ENCODE peak calls at places on chromosomes 7 and 10, in five cellular contexts. K is GM12878, T is endodermal cell, W is prostate gland, O is GM10248. X is an unnamed sample.

GRCh38 chr7:2821161-2821841 is 22.8 kb downstream of the GNA12 start:
- DNase-seq in W (no peak), T (peak; percentile 76), O (peak; percentile 65), K (peak; percentile 53), X (peak; percentile 61)

GRCh38 chr7:12207046-12207445 is 4.0 kb upstream of the TMEM106B start:
- DNase-seq in K (no peak), T (no peak), O (no peak), W (no peak), X (no peak)

GRCh38 chr10:110008518-110009339 is 945 bp downstream of the ADD3 start:
- DNase-seq in W (peak; percentile 56), K (no peak), T (peak; percentile 73), O (no peak), X (peak; percentile 35)

GRCh38 chr10:7529638-7530037 is 118.8 kb upstream of the SFMBT2 start:
- DNase-seq in T (peak; percentile 83), W (peak; percentile 21), O (no peak), K (no peak), X (no peak)

GRCh38 chr7:108026647-108027046 is 23.7 kb upstream of the LAMB1 start:
- DNase-seq in K (no peak), T (no peak), W (no peak), O (no peak), X (no peak)

GRCh38 chr7:155948423-155948822 is 136.2 kb upstream of the SHH start:
- DNase-seq in T (peak; percentile 34), W (no peak), O (no peak), K (no peak), X (no peak)

GRCh38 chr10:77187376-77187999 is 450.1 kb downstream of the KCNMA1 start:
- DNase-seq in W (no peak), T (no peak), O (no peak), K (no peak), X (no peak)

GRCh38 chr7:35003679-35004278 is 33.5 kb downstream of the DPY19L1 start:
- DNase-seq in W (peak; percentile 8), O (no peak), K (no peak), T (peak; percentile 62), X (no peak)

GRCh38 chr10:65358565-65358964 is 1567.3 kb upstream of the LRRTM3 start:
- DNase-seq in O (peak; percentile 2), T (peak; percentile 69), K (no peak), W (no peak), X (peak; percentile 2)

GRCh38 chr7:13042605-13043236 is 355.3 kb downstream of the ARL4A start:
- DNase-seq in W (no peak), O (no peak), T (no peak), K (no peak), X (no peak)

GRCh38 chr7:128853691-128854298 is 8.9 kb upstream of the ATP6V1F start:
- DNase-seq in K (no peak), W (no peak), O (no peak), T (no peak), X (no peak)

GRCh38 chr7:13291010-13291409 is 603.6 kb downstream of the ARL4A start:
- DNase-seq in O (no peak), T (no peak), K (no peak), W (no peak), X (no peak)

GRCh38 chr7:127239814-127240213 is 12.9 kb downstream of the GRM8 start:
- DNase-seq in T (peak; percentile 73), W (no peak), K (no peak), O (no peak), X (no peak)

GRCh38 chr7:17646181-17646956 is 293.9 kb downstream of the SNX13 start:
- DNase-seq in O (no peak), T (no peak), K (no peak), W (no peak), X (no peak)

GRCh38 chr7:116554436-116554835 is 29.6 kb downstream of the CAV1 start:
- DNase-seq in W (no peak), O (no peak), T (no peak), K (no peak), X (no peak)

GRCh38 chr7:95436407-95436806 is 1.6 kb upstream of the PON2 start:
- DNase-seq in W (no peak), O (no peak), K (no peak), T (no peak), X (no peak)

GRCh38 chr7:74040101-74040790 is 12.3 kb downstream of the ELN start:
- DNase-seq in T (no peak), O (no peak), K (no peak), W (no peak), X (no peak)

GRCh38 chr10:14598809-14599764 is 175.6 kb downstream of the FAM107B start:
- DNase-seq in K (no peak), T (no peak), O (no peak), W (no peak), X (no peak)

GRCh38 chr7:83162402-83163256 is at the start of gene PCLO:
- DNase-seq in O (peak; percentile 54), W (peak; percentile 87), K (no peak), T (peak; percentile 98), X (peak; percentile 61)

GRCh38 chr10:124152781-124153600 is 59.6 kb upstream of the CHST15 start:
- DNase-seq in K (peak; percentile 65), T (peak; percentile 88), O (peak; percentile 66), W (peak; percentile 54), X (peak; percentile 59)

GRCh38 chr7:30433082-30433481 is 45.5 kb downstream of the NOD1 start:
- DNase-seq in O (no peak), W (peak; percentile 62), K (no peak), T (peak; percentile 75), X (no peak)

GRCh38 chr7:131721660-131722059 is 165.2 kb upstream of the PODXL start:
- DNase-seq in T (no peak), W (no peak), K (no peak), O (no peak), X (no peak)

GRCh38 chr10:100489388-100489787 is 26.6 kb downstream of the WNT8B start:
- DNase-seq in T (no peak), O (no peak), K (no peak), W (no peak), X (no peak)

GRCh38 chr10:14604181-14605142 is 170.2 kb downstream of the FAM107B start:
- DNase-seq in O (peak; percentile 84), K (no peak), W (peak; percentile 82), T (peak; percentile 76), X (peak; percentile 91)

GRCh38 chr10:21368022-21368582 is 157.4 kb downstream of the SKIDA1 start:
- DNase-seq in O (peak; percentile 45), K (no peak), T (no peak), W (no peak), X (peak; percentile 27)

GRCh38 chr10:86180861-86181260 is 185.7 kb downstream of the GRID1 start:
- DNase-seq in W (no peak), O (no peak), T (peak; percentile 26), K (no peak), X (no peak)

GRCh38 chr7:70380315-70381027 is 751.5 kb upstream of the GALNT17 start:
- DNase-seq in W (no peak), K (no peak), T (no peak), O (no peak), X (no peak)

GRCh38 chr10:50610364-50610763 is 13.4 kb downstream of the SGMS1 start:
- DNase-seq in K (no peak), W (no peak), T (no peak), O (no peak), X (no peak)

GRCh38 chr7:42285383-42285824 is 48.4 kb upstream of the GLI3 start:
- DNase-seq in W (no peak), K (no peak), T (no peak), O (no peak), X (no peak)

GRCh38 chr7:149865437-149865836 is 8.3 kb upstream of the ATP6V0E2 start:
- DNase-seq in T (peak; percentile 42), K (no peak), O (no peak), W (no peak), X (no peak)

GRCh38 chr7:33742999-33743587 is 162.2 kb upstream of the BMPER start:
- DNase-seq in W (no peak), K (no peak), O (no peak), T (no peak), X (no peak)

GRCh38 chr7:1448958-1449357 is 10.3 kb downstream of the MICALL2 start:
- DNase-seq in K (no peak), O (no peak), W (no peak), T (no peak), X (no peak)
- TF ChIP-seq CTCF in K (no peak), O (no peak), W (no peak), T (peak; percentile 31), X (no peak)

DNA sequence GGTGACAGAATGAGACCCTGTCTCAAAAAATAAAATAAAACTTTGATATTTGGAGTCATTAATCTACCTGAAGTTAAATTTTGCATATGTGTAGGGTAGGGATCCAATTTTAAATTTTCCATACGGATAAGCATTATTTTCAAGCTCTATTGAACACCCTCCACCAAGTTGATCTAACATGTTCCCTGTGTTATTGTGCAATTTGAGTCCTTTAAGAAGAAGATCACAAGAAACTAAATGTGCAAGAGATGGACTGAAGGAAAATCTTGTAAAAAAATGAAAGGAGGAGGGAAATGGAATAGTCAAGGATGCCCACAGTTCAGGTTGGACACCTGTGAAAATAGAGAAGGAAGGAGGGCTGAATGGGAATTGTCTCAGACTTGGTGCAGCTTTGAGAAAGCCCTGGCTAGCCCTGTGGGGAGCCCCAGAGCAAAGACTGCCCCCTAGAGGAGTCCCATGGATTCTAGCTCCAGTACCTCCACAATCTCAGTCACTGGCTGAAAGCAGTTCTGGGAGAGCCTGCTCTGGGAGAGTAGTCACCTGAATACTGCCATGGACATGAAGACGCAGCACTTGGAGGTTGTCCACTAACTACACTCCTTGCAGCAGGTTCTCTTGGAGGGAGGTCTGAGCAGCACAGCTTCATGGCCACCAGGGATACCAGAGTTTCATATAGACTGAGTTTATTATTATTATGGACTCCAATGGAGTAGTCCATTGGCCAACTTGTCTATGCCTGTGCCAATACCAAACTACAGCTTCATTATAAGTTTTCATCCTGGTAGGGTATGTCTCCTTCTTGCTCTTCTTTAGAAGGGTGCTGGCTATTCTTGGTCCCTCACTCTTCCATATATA is 5.7 kb upstream of the TIAL1 start:
- DNase-seq in W (no peak), K (no peak), T (peak; percentile 77), O (peak; percentile 43), X (peak; percentile 42)
- TF ChIP-seq CTCF in W (no peak), K (peak; percentile 69), T (peak; percentile 74), O (peak; percentile 59), X (peak; percentile 40)

GRCh38 chr10:116827214-116827671 is 22.1 kb upstream of the ENO4 start:
- DNase-seq in K (no peak), W (no peak), O (no peak), T (peak; percentile 57), X (no peak)
- TF ChIP-seq CTCF in K (peak; percentile 19), W (no peak), O (no peak), T (peak; percentile 60), X (no peak)

GRCh38 chr7:50426280-50427045 is 23.7 kb downstream of the FIGNL1 start:
- DNase-seq in T (no peak), W (no peak), O (no peak), K (no peak), X (no peak)
- TF ChIP-seq CTCF in T (no peak), W (no peak), O (no peak), K (no peak), X (no peak)